ENCODE peak calls at places on chromosomes 12 and 14, in six cellular contexts. One of them, this sample, is unnamed.

GRCh38 chr12:55818140-55818728 is 393 bp downstream of the ORMDL2 start:
- DNase-seq in osteoblast: peak; percentile 87
- DNase-seq in fibroblast of lung: no peak
- DNase-seq in right cardiac atrium: no peak
- DNase-seq in Peyer's patch: no peak
- DNase-seq in AG04450: no peak
- DNase-seq in this sample: no peak

GRCh38 chr14:85536835-85537195 is 6.9 kb downstream of the FLRT2 start:
- DNase-seq in AG04450: no peak
- DNase-seq in right cardiac atrium: no peak
- DNase-seq in fibroblast of lung: peak; percentile 50
- DNase-seq in Peyer's patch: no peak
- DNase-seq in osteoblast: no peak
- DNase-seq in this sample: no peak

GRCh38 chr12:14403711-14404164 is 38.3 kb downstream of the ATF7IP start:
- DNase-seq in right cardiac atrium: no peak
- DNase-seq in fibroblast of lung: peak; percentile 92
- DNase-seq in Peyer's patch: no peak
- DNase-seq in AG04450: no peak
- DNase-seq in osteoblast: peak; percentile 36
- DNase-seq in this sample: no peak

GRCh38 chr14:25050494-25051170 is 685 bp upstream of the STXBP6 start:
- DNase-seq in right cardiac atrium: no peak
- DNase-seq in Peyer's patch: no peak
- DNase-seq in fibroblast of lung: peak; percentile 80
- DNase-seq in AG04450: no peak
- DNase-seq in osteoblast: peak; percentile 80
- DNase-seq in this sample: no peak

GRCh38 chr14:78083837-78084236 is 86.3 kb upstream of the NRXN3 start:
- DNase-seq in AG04450: no peak
- DNase-seq in right cardiac atrium: no peak
- DNase-seq in osteoblast: no peak
- DNase-seq in fibroblast of lung: no peak
- DNase-seq in Peyer's patch: no peak
- DNase-seq in this sample: no peak

GRCh38 chr14:77459072-77459723 is 1.3 kb downstream of the AHSA1 start:
- DNase-seq in Peyer's patch: peak; percentile 82
- DNase-seq in osteoblast: peak; percentile 90
- DNase-seq in fibroblast of lung: peak; percentile 81
- DNase-seq in AG04450: peak; percentile 55
- DNase-seq in right cardiac atrium: peak; percentile 41
- DNase-seq in this sample: no peak

GRCh38 chr12:6764011-6764828 is 1.9 kb upstream of the PTMS start:
- DNase-seq in AG04450: peak; percentile 98
- DNase-seq in Peyer's patch: peak; percentile 89
- DNase-seq in fibroblast of lung: peak; percentile 99
- DNase-seq in right cardiac atrium: peak; percentile 96
- DNase-seq in osteoblast: peak; percentile 98
- DNase-seq in this sample: peak; percentile 98

GRCh38 chr14:104177411-104177810 is 39.0 kb downstream of the KIF26A start:
- DNase-seq in Peyer's patch: no peak
- DNase-seq in osteoblast: no peak
- DNase-seq in fibroblast of lung: no peak
- DNase-seq in AG04450: no peak
- DNase-seq in right cardiac atrium: no peak
- DNase-seq in this sample: no peak

GRCh38 chr12:56839489-56840442 is 76.6 kb downstream of the HSD17B6 start:
- DNase-seq in fibroblast of lung: peak; percentile 33
- DNase-seq in AG04450: no peak
- DNase-seq in right cardiac atrium: peak; percentile 49
- DNase-seq in Peyer's patch: peak; percentile 58
- DNase-seq in osteoblast: no peak
- DNase-seq in this sample: no peak

GRCh38 chr12:9588749-9589148 is 19.0 kb downstream of the KLRB1 start:
- DNase-seq in Peyer's patch: no peak
- DNase-seq in AG04450: no peak
- DNase-seq in right cardiac atrium: no peak
- DNase-seq in osteoblast: no peak
- DNase-seq in fibroblast of lung: no peak
- DNase-seq in this sample: no peak

GRCh38 chr14:22798528-22798927 is 16.7 kb downstream of the SLC7A7 start:
- DNase-seq in osteoblast: no peak
- DNase-seq in fibroblast of lung: no peak
- DNase-seq in right cardiac atrium: no peak
- DNase-seq in AG04450: no peak
- DNase-seq in Peyer's patch: no peak
- DNase-seq in this sample: no peak
- H3K4me3 ChIP-seq in osteoblast: no peak overlapping the region
- H3K4me3 ChIP-seq in fibroblast of lung: no peak overlapping the region
- H3K4me3 ChIP-seq in right cardiac atrium: no peak overlapping the region
- H3K4me3 ChIP-seq in AG04450: no peak overlapping the region
- H3K4me3 ChIP-seq in Peyer's patch: no peak overlapping the region
- H3K4me3 ChIP-seq in this sample: no peak overlapping the region

GRCh38 chr14:101833045-101833444 is 71.5 kb downstream of the PPP2R5C start:
- DNase-seq in fibroblast of lung: no peak
- DNase-seq in AG04450: no peak
- DNase-seq in osteoblast: no peak
- DNase-seq in Peyer's patch: no peak
- DNase-seq in right cardiac atrium: no peak
- DNase-seq in this sample: no peak

GRCh38 chr14:101836131-101836530 is 74.6 kb downstream of the PPP2R5C start:
- DNase-seq in Peyer's patch: no peak
- DNase-seq in osteoblast: peak; percentile 91
- DNase-seq in right cardiac atrium: peak; percentile 45
- DNase-seq in AG04450: no peak
- DNase-seq in fibroblast of lung: peak; percentile 54
- DNase-seq in this sample: no peak

GRCh38 chr14:101835566-101835965 is 74.1 kb downstream of the PPP2R5C start:
- DNase-seq in osteoblast: no peak
- DNase-seq in Peyer's patch: no peak
- DNase-seq in fibroblast of lung: no peak
- DNase-seq in right cardiac atrium: no peak
- DNase-seq in AG04450: no peak
- DNase-seq in this sample: no peak

GRCh38 chr14:101835166-101835557 is 73.7 kb downstream of the PPP2R5C start:
- DNase-seq in AG04450: no peak
- DNase-seq in fibroblast of lung: no peak
- DNase-seq in right cardiac atrium: no peak
- DNase-seq in Peyer's patch: no peak
- DNase-seq in osteoblast: no peak
- DNase-seq in this sample: no peak

GRCh38 chr14:101834387-101835165 is 73.1 kb downstream of the PPP2R5C start:
- DNase-seq in Peyer's patch: no peak
- DNase-seq in right cardiac atrium: no peak
- DNase-seq in fibroblast of lung: peak; percentile 63
- DNase-seq in AG04450: no peak
- DNase-seq in osteoblast: no peak
- DNase-seq in this sample: no peak
- H3K4me3 ChIP-seq in Peyer's patch: no peak overlapping the region
- H3K4me3 ChIP-seq in right cardiac atrium: no peak overlapping the region
- H3K4me3 ChIP-seq in fibroblast of lung: no peak overlapping the region
- H3K4me3 ChIP-seq in AG04450: no peak overlapping the region
- H3K4me3 ChIP-seq in osteoblast: no peak overlapping the region
- H3K4me3 ChIP-seq in this sample: no peak overlapping the region

GRCh38 chr14:31380106-31380505 is 40.2 kb downstream of the HEATR5A start:
- DNase-seq in Peyer's patch: no peak
- DNase-seq in right cardiac atrium: no peak
- DNase-seq in AG04450: no peak
- DNase-seq in fibroblast of lung: no peak
- DNase-seq in osteoblast: no peak
- DNase-seq in this sample: no peak
- H3K4me3 ChIP-seq in Peyer's patch: no peak overlapping the region
- H3K4me3 ChIP-seq in right cardiac atrium: no peak overlapping the region
- H3K4me3 ChIP-seq in AG04450: no peak overlapping the region
- H3K4me3 ChIP-seq in fibroblast of lung: no peak overlapping the region
- H3K4me3 ChIP-seq in osteoblast: no peak overlapping the region
- H3K4me3 ChIP-seq in this sample: no peak overlapping the region

DNA sequence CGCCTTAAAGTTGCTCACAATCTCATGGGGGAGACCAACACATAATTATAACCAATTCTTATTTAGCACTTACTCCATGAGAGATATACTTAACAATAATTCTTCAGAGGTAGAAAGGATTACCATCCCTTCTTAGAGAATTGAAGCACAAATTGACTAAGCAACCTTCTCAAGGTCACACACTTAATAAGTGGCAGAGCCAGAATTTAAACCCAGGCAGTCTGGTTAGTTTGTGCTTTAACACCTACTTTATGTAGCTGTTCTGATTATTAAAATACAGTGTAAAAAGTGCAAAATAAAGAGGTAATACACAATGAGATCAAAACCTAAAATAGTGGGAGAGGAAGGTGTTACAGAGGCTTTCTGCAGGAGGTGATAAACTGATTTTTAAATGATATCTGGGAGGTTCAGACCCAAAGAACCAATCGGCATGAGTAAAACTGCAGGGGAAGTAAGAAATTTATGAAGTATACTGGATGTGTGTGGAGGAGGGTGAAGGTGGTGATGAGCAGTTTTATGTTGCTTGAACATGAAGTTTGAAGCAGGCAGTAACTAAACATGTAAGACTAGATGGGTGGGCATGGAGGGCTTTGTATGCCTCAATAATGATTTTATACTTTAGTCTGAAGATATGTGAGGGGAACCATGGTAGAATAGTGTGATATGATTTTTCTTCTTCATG is 5.7 kb downstream of the ZBTB1 start:
- DNase-seq in AG04450: no peak
- DNase-seq in Peyer's patch: no peak
- DNase-seq in fibroblast of lung: no peak
- DNase-seq in right cardiac atrium: no peak
- DNase-seq in osteoblast: no peak
- DNase-seq in this sample: no peak
- H3K4me3 ChIP-seq in AG04450: no peak overlapping the region
- H3K4me3 ChIP-seq in Peyer's patch: no peak overlapping the region
- H3K4me3 ChIP-seq in fibroblast of lung: no peak overlapping the region
- H3K4me3 ChIP-seq in right cardiac atrium: no peak overlapping the region
- H3K4me3 ChIP-seq in osteoblast: no peak overlapping the region
- H3K4me3 ChIP-seq in this sample: no peak overlapping the region

GRCh38 chr12:53624453-53624852 is 1.7 kb downstream of the ATF7 start:
- DNase-seq in fibroblast of lung: peak; percentile 63
- DNase-seq in right cardiac atrium: no peak
- DNase-seq in Peyer's patch: no peak
- DNase-seq in osteoblast: no peak
- DNase-seq in AG04450: peak; percentile 26
- DNase-seq in this sample: no peak

GRCh38 chr12:53623986-53624385 is 2.2 kb downstream of the ATF7 start:
- DNase-seq in Peyer's patch: no peak
- DNase-seq in AG04450: no peak
- DNase-seq in osteoblast: peak; percentile 83
- DNase-seq in fibroblast of lung: peak; percentile 80
- DNase-seq in right cardiac atrium: no peak
- DNase-seq in this sample: no peak

GRCh38 chr12:53622724-53623123 is 3.5 kb downstream of the ATF7 start:
- DNase-seq in osteoblast: no peak
- DNase-seq in fibroblast of lung: no peak
- DNase-seq in Peyer's patch: no peak
- DNase-seq in right cardiac atrium: no peak
- DNase-seq in AG04450: no peak
- DNase-seq in this sample: no peak

GRCh38 chr12:53624956-53625355 is 1.2 kb downstream of the ATF7 start:
- DNase-seq in fibroblast of lung: no peak
- DNase-seq in AG04450: no peak
- DNase-seq in osteoblast: no peak
- DNase-seq in Peyer's patch: no peak
- DNase-seq in right cardiac atrium: no peak
- DNase-seq in this sample: no peak

DNA sequence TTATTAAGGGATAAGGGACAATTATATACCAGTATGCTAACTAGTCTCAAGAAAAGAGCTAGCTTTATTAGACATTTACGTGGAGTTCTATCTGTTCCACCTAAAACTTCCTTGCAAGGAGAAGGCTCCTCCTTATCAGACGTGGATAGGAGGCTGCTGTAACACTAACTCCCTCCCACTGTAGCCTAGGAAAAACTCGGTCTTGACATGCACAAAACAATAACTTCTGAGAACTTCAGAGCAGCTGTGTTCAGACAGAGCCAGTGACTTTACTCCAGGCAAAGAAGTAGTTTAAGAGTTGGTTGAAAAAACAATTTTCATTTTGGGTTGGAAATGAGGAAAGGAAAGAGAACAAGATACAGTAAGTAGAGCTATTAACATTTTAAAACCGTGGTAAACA is 2.7 kb downstream of the ATF7 start:
- DNase-seq in Peyer's patch: no peak
- DNase-seq in fibroblast of lung: peak; percentile 70
- DNase-seq in right cardiac atrium: no peak
- DNase-seq in AG04450: peak; percentile 24
- DNase-seq in osteoblast: peak; percentile 73
- DNase-seq in this sample: no peak
- H3K4me3 ChIP-seq in Peyer's patch: no peak overlapping the region
- H3K4me3 ChIP-seq in fibroblast of lung: peak overlapping the region; percentile 77
- H3K4me3 ChIP-seq in right cardiac atrium: peak overlapping the region; percentile 63
- H3K4me3 ChIP-seq in AG04450: peak overlapping the region; percentile 84
- H3K4me3 ChIP-seq in osteoblast: peak overlapping the region; percentile 87
- H3K4me3 ChIP-seq in this sample: peak overlapping the region; percentile 84

DNA sequence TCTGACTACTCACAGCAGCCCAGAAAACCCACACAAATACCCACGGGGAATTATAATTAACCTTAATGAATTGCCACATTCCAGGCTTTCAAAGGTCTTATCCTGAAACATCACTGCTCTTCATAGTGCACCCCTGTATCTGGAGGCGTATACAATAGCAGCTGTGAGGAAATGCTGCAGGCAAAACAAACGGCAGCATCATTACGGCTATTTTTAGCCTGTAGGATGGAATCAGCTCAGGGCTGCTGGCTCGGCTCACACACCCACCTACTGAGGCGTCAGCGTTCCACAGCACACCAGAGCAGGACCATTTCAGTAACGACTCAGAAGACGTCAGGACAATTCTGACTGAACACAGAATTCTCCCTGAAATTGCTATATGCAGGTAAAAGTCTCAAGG is 648.4 kb downstream of the RPS29 start:
- DNase-seq in right cardiac atrium: no peak
- DNase-seq in osteoblast: no peak
- DNase-seq in AG04450: no peak
- DNase-seq in fibroblast of lung: no peak
- DNase-seq in Peyer's patch: no peak
- DNase-seq in this sample: no peak
- H3K4me3 ChIP-seq in right cardiac atrium: no peak overlapping the region
- H3K4me3 ChIP-seq in osteoblast: no peak overlapping the region
- H3K4me3 ChIP-seq in AG04450: no peak overlapping the region
- H3K4me3 ChIP-seq in fibroblast of lung: no peak overlapping the region
- H3K4me3 ChIP-seq in Peyer's patch: no peak overlapping the region
- H3K4me3 ChIP-seq in this sample: no peak overlapping the region

GRCh38 chr12:67070604-67071003 is 198.6 kb upstream of the CAND1 start:
- DNase-seq in Peyer's patch: no peak
- DNase-seq in AG04450: no peak
- DNase-seq in fibroblast of lung: no peak
- DNase-seq in right cardiac atrium: no peak
- DNase-seq in osteoblast: peak; percentile 56
- DNase-seq in this sample: no peak
- H3K4me3 ChIP-seq in Peyer's patch: no peak overlapping the region
- H3K4me3 ChIP-seq in AG04450: no peak overlapping the region
- H3K4me3 ChIP-seq in fibroblast of lung: no peak overlapping the region
- H3K4me3 ChIP-seq in right cardiac atrium: no peak overlapping the region
- H3K4me3 ChIP-seq in osteoblast: no peak overlapping the region
- H3K4me3 ChIP-seq in this sample: no peak overlapping the region

DNA sequence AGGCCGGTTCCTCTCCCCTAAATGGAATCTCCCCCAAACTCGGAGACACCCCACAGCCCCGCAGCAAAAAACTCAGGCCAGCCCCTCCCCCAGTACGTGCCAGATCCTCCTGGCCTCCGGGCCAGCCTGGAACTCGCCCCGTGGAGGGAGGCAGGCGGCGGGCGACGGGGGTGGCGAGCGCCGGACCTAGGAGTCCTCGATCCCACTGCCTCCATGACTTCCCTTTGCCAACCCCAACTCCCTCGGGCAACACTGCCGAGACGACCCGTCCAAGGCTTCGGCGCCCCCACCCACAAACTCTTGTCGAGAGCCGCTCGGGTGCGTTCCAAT is 402 bp downstream of the ADCY6 start:
- DNase-seq in fibroblast of lung: no peak
- DNase-seq in right cardiac atrium: no peak
- DNase-seq in osteoblast: peak; percentile 94
- DNase-seq in Peyer's patch: no peak
- DNase-seq in AG04450: no peak
- DNase-seq in this sample: no peak
- H3K4me3 ChIP-seq in fibroblast of lung: peak overlapping the region; percentile 89
- H3K4me3 ChIP-seq in right cardiac atrium: peak overlapping the region; percentile 99
- H3K4me3 ChIP-seq in osteoblast: peak overlapping the region; percentile 86
- H3K4me3 ChIP-seq in Peyer's patch: peak overlapping the region; percentile 71
- H3K4me3 ChIP-seq in AG04450: peak overlapping the region; percentile 75
- H3K4me3 ChIP-seq in this sample: peak overlapping the region; percentile 79